ENCODE peak calls at places on chromosome 15, in ten cellular contexts. G is T-helper 1 cell, J is EH, D is GM18507, F is fibroblast of the aortic adventitia, X is iPS DF 19.7, B is mucosa of gallbladder, T is lung microvascular endothelial cell, V is T-helper 2 cell, S is Panc1. K is an unnamed sample.

GRCh38 chr15:101489633-101490407 is at the start of gene PCSK6:
- DNase-seq in D (no peak), G (no peak), B (no peak), J (peak), S (no peak), F (no peak), V (no peak), X (no peak), T (peak), K (no peak)

GRCh38 chr15:98954411-98954810 is 53.2 kb downstream of the PGPEP1L start:
- DNase-seq in D (no peak), B (peak), X (no peak), S (no peak), G (no peak), V (no peak), J (peak), T (peak), F (peak), K (peak)

GRCh38 chr15:38176155-38176554 is 76.5 kb upstream of the SPRED1 start:
- DNase-seq in X (no peak), S (no peak), J (peak), F (peak), V (no peak), G (no peak), D (peak), B (no peak), T (no peak), K (peak)

GRCh38 chr15:56732881-56733130 is 503 bp downstream of the ZNF280D start:
- DNase-seq in T (no peak), V (no peak), B (no peak), S (no peak), F (no peak), G (no peak), X (no peak), J (no peak), D (no peak), K (no peak)

GRCh38 chr15:57458255-57458850 is 82.0 kb downstream of the CGNL1 start:
- DNase-seq in F (no peak), D (no peak), V (no peak), T (peak), B (no peak), X (no peak), J (no peak), G (no peak), S (no peak), K (no peak)

GRCh38 chr15:75620776-75621536 is 4.6 kb downstream of the SNUPN start:
- DNase-seq in F (peak), B (peak), S (no peak), X (no peak), D (no peak), T (peak), V (no peak), J (peak), G (no peak), K (no peak)

GRCh38 chr15:59501531-59502113 is 63.6 kb downstream of the FAM81A start:
- DNase-seq in T (peak), S (peak), X (peak), D (peak), J (peak), B (peak), V (no peak), F (peak), G (no peak), K (no peak)

GRCh38 chr15:98438907-98439306 is 209.4 kb upstream of the IGF1R start:
- DNase-seq in T (no peak), B (no peak), F (no peak), D (no peak), V (no peak), G (no peak), X (no peak), S (no peak), J (no peak), K (no peak)

GRCh38 chr15:32994810-32995424 is 199.6 kb downstream of the FMN1 start:
- DNase-seq in G (no peak), S (peak), T (peak), J (peak), B (no peak), V (no peak), X (no peak), F (peak), D (no peak), K (no peak)

GRCh38 chr15:25790003-25790660 is 73.0 kb downstream of the ATP10A start:
- DNase-seq in F (peak), X (no peak), B (peak), J (peak), T (no peak), D (no peak), G (no peak), V (peak), S (no peak), K (no peak)

GRCh38 chr15:29143293-29143692 is 126.3 kb downstream of the NSMCE3 start:
- DNase-seq in D (no peak), S (no peak), J (no peak), B (no peak), T (no peak), F (no peak), G (no peak), X (no peak), V (no peak), K (no peak)

GRCh38 chr15:58459562-58459961 is 27.8 kb downstream of the LIPC start:
- DNase-seq in D (no peak), F (no peak), J (no peak), G (no peak), V (no peak), X (no peak), T (peak), B (no peak), S (no peak), K (no peak)

GRCh38 chr15:65245096-65245849 is 34.0 kb upstream of the CILP start:
- DNase-seq in S (no peak), G (no peak), F (peak), D (no peak), X (no peak), B (peak), T (no peak), V (no peak), J (peak), K (no peak)

GRCh38 chr15:45022871-45023658 is at the start of gene SORD:
- DNase-seq in F (peak), D (peak), V (peak), G (peak), T (peak), S (no peak), J (peak), X (peak), B (peak), K (no peak)

GRCh38 chr15:90018216-90018831 is 17.2 kb downstream of the ZNF710 start:
- DNase-seq in X (no peak), S (no peak), T (no peak), B (no peak), V (no peak), D (no peak), F (no peak), J (no peak), G (no peak), K (no peak)

K was measured in GM12878.